ENCODE peak calls at places on chromosomes 12 and 14, in nine cellular contexts. A is psoas muscle, R is HCT116, Q is breast epithelium, D is prostate gland, X is upper lobe of right lung, F is esophagus muscularis mucosa, K is left ventricle myocardium inferior, P is GM23248. W is an unnamed sample. For H3K4me1, the result is how much of the 10 kb centered on the place peaks cover.

GRCh38 chr14:75295061-75295461 is 16.4 kb downstream of the FOS start:
- DNase-seq in F (no peak), K (peak), X (peak), A (peak), P (peak), R (no peak), Q (no peak), D (peak), W (peak)

GRCh38 chr12:99004799-99005474 is 359.8 kb downstream of the APAF1 start:
- DNase-seq in P (no peak), D (no peak), A (no peak), R (no peak), X (no peak), K (no peak), Q (no peak), F (no peak), W (no peak)

GRCh38 chr12:12327802-12328201 is 22.2 kb downstream of the MANSC1 start:
- DNase-seq in D (peak), P (peak), X (no peak), K (no peak), A (no peak), F (no peak), Q (no peak), R (peak), W (peak)

GRCh38 chr12:3962661-3963483 is 89.7 kb upstream of the PARP11 start:
- DNase-seq in K (no peak), Q (no peak), R (no peak), A (no peak), X (peak), F (no peak), P (no peak), D (no peak), W (no peak)

GRCh38 chr14:88168498-88169165 is 154.4 kb downstream of the KCNK10 start:
- DNase-seq in Q (no peak), R (no peak), K (no peak), P (peak), A (no peak), D (no peak), F (no peak), X (no peak), W (peak)

GRCh38 chr14:43145361-43145760 is 1361.7 kb downstream of the FSCB start:
- DNase-seq in D (no peak), K (no peak), R (no peak), Q (no peak), A (no peak), P (peak), F (no peak), X (no peak), W (no peak)

GRCh38 chr12:131831021-131831571 is 2.9 kb downstream of the MMP17 start:
- DNase-seq in X (no peak), R (no peak), F (no peak), D (no peak), Q (no peak), K (no peak), P (peak), A (no peak), W (peak)

GRCh38 chr12:104930388-104931326 is 27.4 kb downstream of the SLC41A2 start:
- DNase-seq in K (no peak), R (no peak), F (no peak), A (no peak), D (no peak), X (no peak), P (peak), Q (no peak), W (no peak)

GRCh38 chr12:46472893-46473633 is 100.5 kb upstream of the SLC38A2 start:
- DNase-seq in R (no peak), X (no peak), D (no peak), P (no peak), F (no peak), K (no peak), A (no peak), Q (no peak), W (peak)

GRCh38 chr12:94220804-94221203 is 72.4 kb downstream of the PLXNC1 start:
- DNase-seq in K (no peak), R (no peak), F (peak), D (no peak), P (no peak), A (no peak), X (no peak), Q (no peak), W (no peak)

GRCh38 chr14:36254020-36254614 is 66.3 kb downstream of the MBIP start:
- DNase-seq in D (no peak), K (no peak), F (no peak), Q (no peak), X (no peak), R (no peak), A (no peak), P (peak), W (no peak)

GRCh38 chr14:75277796-75278421 is 719 bp upstream of the FOS start:
- DNase-seq in K (no peak), A (no peak), F (no peak), D (no peak), P (no peak), R (no peak), Q (no peak), X (no peak), W (no peak)

GRCh38 chr14:102696332-102696731 is 80.9 kb upstream of the TRAF3 start:
- DNase-seq in K (no peak), P (no peak), Q (no peak), R (no peak), D (no peak), A (no peak), F (no peak), X (no peak), W (no peak)

GRCh38 chr12:118359541-118359915 is 13.2 kb downstream of the TAOK3 start:
- DNase-seq in R (no peak), X (no peak), P (no peak), D (no peak), A (no peak), K (no peak), F (no peak), Q (no peak), W (no peak)

GRCh38 chr12:51098611-51099010 is 15.2 kb upstream of the CSRNP2 start:
- DNase-seq in K (no peak), P (peak), X (no peak), A (no peak), D (no peak), F (no peak), R (no peak), Q (no peak), W (no peak)

GRCh38 chr12:121751034-121751433 is 38.5 kb downstream of the TMEM120B start:
- DNase-seq in X (no peak), R (no peak), F (no peak), K (no peak), Q (no peak), A (no peak), D (no peak), P (no peak), W (no peak)

GRCh38 chr14:21454843-21455550 is 926 bp downstream of the CHD8 start:
- DNase-seq in D (no peak), Q (no peak), F (no peak), R (no peak), K (no peak), P (peak), A (no peak), X (no peak), W (no peak)

GRCh38 chr12:31035226-31035625 is 38.4 kb upstream of the DDX11 start:
- DNase-seq in F (peak), D (no peak), P (peak), R (no peak), Q (no peak), A (no peak), X (no peak), K (no peak), W (no peak)

GRCh38 chr14:80202888-80203562 is 8.3 kb downstream of the DIO2 start:
- DNase-seq in X (no peak), A (no peak), R (no peak), D (no peak), K (no peak), Q (no peak), F (no peak), P (no peak), W (peak)

GRCh38 chr12:2647186-2647585 is 147.6 kb upstream of the FKBP4 start:
- DNase-seq in F (no peak), R (no peak), X (peak), Q (no peak), K (no peak), D (no peak), P (no peak), A (no peak), W (no peak)

GRCh38 chr14:75995372-75996041 is 9.9 kb downstream of the IFT43 start:
- DNase-seq in K (peak), R (no peak), F (no peak), D (no peak), Q (no peak), A (peak), P (peak), X (peak), W (no peak)

GRCh38 chr12:63228853-63229252 is 77.9 kb upstream of the AVPR1A start:
- DNase-seq in R (no peak), A (no peak), D (no peak), P (no peak), K (no peak), X (no peak), F (no peak), Q (no peak), W (no peak)

GRCh38 chr12:104697186-104697585 is 240.4 kb downstream of the CHST11 start:
- DNase-seq in A (no peak), D (no peak), X (no peak), F (no peak), K (no peak), P (peak), R (no peak), Q (no peak), W (no peak)

GRCh38 chr12:55619352-55620138 is 17.1 kb upstream of the OR10P1 start:
- DNase-seq in F (no peak), P (peak), D (peak), X (no peak), Q (no peak), K (no peak), A (no peak), R (peak), W (peak)

GRCh38 chr12:82527165-82527780 is 159.4 kb upstream of the TMTC2 start:
- DNase-seq in K (no peak), P (peak), X (no peak), A (no peak), F (no peak), Q (no peak), D (peak), R (peak), W (peak)

GRCh38 chr12:82817368-82817767 is 130.7 kb downstream of the TMTC2 start:
- DNase-seq in P (peak), K (no peak), D (no peak), R (no peak), A (no peak), Q (no peak), X (no peak), F (no peak), W (no peak)

GRCh38 chr12:19575307-19576243 is 136.3 kb downstream of the AEBP2 start:
- DNase-seq in A (peak), K (peak), D (peak), F (no peak), P (peak), Q (no peak), R (peak), X (no peak), W (peak)

GRCh38 chr14:106087855-106088254 is 561.5 kb downstream of the TMEM121 start:
- DNase-seq in P (no peak), K (no peak), D (no peak), R (no peak), X (no peak), F (no peak), A (no peak), Q (no peak), W (no peak)

GRCh38 chr12:108318472-108319275 is 20.4 kb downstream of the CMKLR1 start:
- DNase-seq in A (no peak), P (no peak), K (no peak), X (no peak), Q (no peak), R (no peak), D (no peak), F (no peak), W (no peak)
- H3K4me3 ChIP-seq in A (no peak), P (no peak), K (no peak), X (no peak), Q (no peak), R (no peak), D (no peak), F (no peak), W (no peak)

DNA sequence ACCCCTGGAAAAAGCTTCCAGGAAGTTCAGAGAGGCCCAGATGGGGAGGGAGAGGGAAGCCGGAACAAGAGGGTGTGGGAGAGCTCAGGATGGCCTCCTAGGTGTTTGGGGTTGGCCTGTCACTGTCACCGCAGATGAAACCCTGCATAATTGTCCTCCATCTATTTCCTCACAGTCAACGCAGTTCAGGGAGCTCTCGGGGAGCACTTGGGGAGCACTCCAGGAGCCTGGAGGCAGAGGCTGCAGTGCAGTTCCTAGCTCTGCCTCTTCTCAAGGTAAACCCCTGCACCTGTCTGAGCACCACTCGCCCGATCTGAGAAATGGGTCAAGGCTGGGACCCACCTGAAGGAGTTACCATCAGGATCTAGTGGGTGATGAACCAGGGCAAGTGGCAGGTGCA is 194.6 kb upstream of the LHX5 start:
- DNase-seq in D (no peak), Q (no peak), F (no peak), A (no peak), X (no peak), K (no peak), R (no peak), P (no peak), W (no peak)
- H3K4me1 ChIP-seq in D (under half), Q (under half), F (under half), A (under half), X (under half), K (under half), R (under half), P (under half), W (under half)

GRCh38 chr12:110694330-110694891 is 5.5 kb upstream of the HVCN1 start:
- DNase-seq in X (peak), P (no peak), D (no peak), F (no peak), K (peak), A (peak), R (no peak), Q (no peak), W (peak)
- H3K4me3 ChIP-seq in X (no peak), P (no peak), D (no peak), F (no peak), K (no peak), A (no peak), R (no peak), Q (no peak), W (no peak)

GRCh38 chr12:124917135-124917840 is 2.8 kb upstream of the UBC start:
- DNase-seq in F (peak), A (peak), K (peak), D (peak), X (peak), Q (peak), P (peak), R (peak), W (peak)

GRCh38 chr12:124920353-124920935 is 6.0 kb upstream of the UBC start:
- DNase-seq in D (no peak), Q (no peak), K (no peak), R (no peak), X (no peak), F (no peak), A (no peak), P (no peak), W (no peak)

GRCh38 chr12:124921200-124922008 is 7.0 kb upstream of the UBC start:
- DNase-seq in F (no peak), X (no peak), R (no peak), P (peak), A (peak), D (peak), K (peak), Q (peak), W (peak)

GRCh38 chr12:124917841-124918621 is 3.6 kb upstream of the UBC start:
- DNase-seq in R (no peak), K (no peak), Q (no peak), P (peak), F (no peak), D (peak), X (no peak), A (no peak), W (no peak)

DNA sequence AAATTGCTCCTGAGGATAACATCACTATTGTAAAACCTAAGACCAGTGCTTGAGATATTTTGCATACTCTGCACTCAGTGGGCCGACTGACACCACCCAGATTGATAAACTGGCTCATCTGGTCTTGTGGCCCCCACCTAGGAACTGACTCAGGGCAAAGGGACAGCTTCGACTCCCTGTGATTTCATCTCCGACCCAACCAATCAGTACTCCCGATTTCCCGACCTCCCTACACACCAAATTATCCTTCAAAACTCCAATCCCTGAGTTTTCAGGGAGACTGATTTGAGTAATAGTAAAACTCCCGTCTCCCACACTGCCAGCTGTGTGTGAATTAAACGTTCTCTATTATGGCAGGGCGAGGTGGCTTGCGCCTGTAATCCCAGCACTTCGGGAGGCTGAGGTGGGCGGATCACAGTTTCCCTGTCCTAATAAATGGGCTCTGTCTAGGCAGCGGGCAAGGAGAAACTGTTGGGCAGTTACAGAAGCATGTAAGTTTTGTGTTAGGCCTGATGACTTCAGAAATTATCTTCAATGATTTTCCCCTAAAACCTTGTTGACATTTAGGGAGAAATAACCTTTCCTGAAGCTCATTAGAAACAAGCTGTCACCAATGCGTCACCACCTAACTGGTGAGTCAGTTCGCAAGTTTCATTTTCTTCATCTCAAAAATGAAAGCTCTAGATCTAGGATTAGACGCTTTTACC is 5.3 kb upstream of the UBC start:
- DNase-seq in A (no peak), P (peak), D (no peak), K (no peak), X (no peak), F (no peak), Q (no peak), R (no peak), W (no peak)
- H3K4me1 ChIP-seq in A (under half), P (half or more), D (under half), K (half or more), X (half or more), F (half or more), Q (under half), R (half or more), W (under half)

DNA sequence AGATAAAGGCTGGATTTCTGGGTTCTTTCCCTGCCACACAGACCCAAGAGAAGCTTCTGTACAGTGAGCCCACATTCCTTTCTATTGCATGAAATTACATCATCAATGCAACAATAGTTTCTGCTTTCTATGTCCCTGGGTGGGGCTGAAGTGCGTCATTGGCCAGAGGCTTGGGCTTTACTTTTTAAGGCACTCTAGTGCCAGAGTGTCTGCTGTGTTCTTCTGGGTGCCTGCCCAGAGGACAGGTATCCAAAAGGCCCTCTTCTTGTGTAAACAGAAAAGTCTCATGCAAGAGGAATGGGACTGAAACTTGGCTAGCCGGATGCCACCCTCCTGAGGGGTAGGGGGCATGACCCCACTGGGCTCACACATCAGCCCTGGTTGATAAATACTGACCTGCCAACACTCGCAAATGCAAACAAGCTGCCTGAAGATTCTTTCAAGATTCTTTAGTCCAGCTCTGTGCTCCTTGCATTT is 5.9 kb downstream of the KRT86 start:
- DNase-seq in P (peak), X (peak), F (peak), R (peak), D (peak), Q (peak), K (no peak), A (peak), W (no peak)
- H3K4me3 ChIP-seq in P (peak), X (no peak), F (no peak), R (peak), D (no peak), Q (no peak), K (no peak), A (no peak), W (no peak)

DNA sequence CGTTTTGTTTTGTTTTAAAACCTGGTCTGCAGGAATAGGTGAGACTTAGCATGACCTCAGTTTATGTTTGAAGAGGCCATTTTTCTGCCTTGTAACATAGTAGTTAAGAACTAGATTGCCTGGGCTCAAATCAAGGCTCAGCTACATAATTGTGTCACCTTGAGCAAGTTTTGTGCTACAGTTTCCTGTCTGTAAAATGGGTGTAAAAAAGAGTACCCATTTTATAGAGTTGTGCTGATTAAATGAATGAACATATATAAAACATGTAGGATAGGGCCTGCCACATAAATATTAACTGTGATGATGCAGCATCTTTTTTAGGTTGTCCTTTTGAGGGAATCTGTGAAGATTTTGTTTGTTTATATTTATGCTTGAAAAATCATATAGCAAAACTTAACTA is 7.2 kb downstream of the WNK1 start:
- DNase-seq in K (no peak), X (no peak), F (no peak), A (no peak), P (no peak), D (no peak), R (no peak), Q (no peak), W (no peak)
- H3K4me1 ChIP-seq in K (half or more), X (under half), F (under half), A (half or more), P (under half), D (under half), R (under half), Q (under half), W (under half)

GRCh38 chr12:86723326-86723725 is 467.1 kb upstream of the MGAT4C start:
- DNase-seq in K (no peak), D (no peak), A (no peak), X (no peak), Q (no peak), F (no peak), R (no peak), P (no peak), W (peak)

GRCh38 chr12:86729798-86730197 is 473.6 kb upstream of the MGAT4C start:
- DNase-seq in X (no peak), A (no peak), P (no peak), D (no peak), Q (no peak), R (no peak), F (no peak), K (no peak), W (no peak)

GRCh38 chr12:86724716-86725115 is 468.5 kb upstream of the MGAT4C start:
- DNase-seq in A (no peak), D (no peak), F (no peak), X (no peak), Q (no peak), R (no peak), K (no peak), P (peak), W (no peak)

GRCh38 chr12:86730233-86730632 is 474.0 kb upstream of the MGAT4C start:
- DNase-seq in Q (no peak), A (no peak), X (no peak), D (no peak), R (no peak), K (no peak), F (no peak), P (no peak), W (no peak)

GRCh38 chr12:86727151-86727550 is 471.0 kb upstream of the MGAT4C start:
- DNase-seq in D (no peak), A (no peak), R (no peak), P (peak), X (no peak), F (no peak), Q (no peak), K (no peak), W (no peak)
- H3K4me3 ChIP-seq in D (no peak), A (no peak), R (no peak), P (no peak), X (no peak), F (no peak), Q (no peak), K (no peak), W (no peak)

GRCh38 chr12:38850463-38850862 is 54.9 kb downstream of the CPNE8 start:
- DNase-seq in R (no peak), D (no peak), P (peak), K (no peak), A (no peak), F (no peak), Q (no peak), X (no peak), W (no peak)
- H3K4me1 ChIP-seq in R (under half), D (under half), P (under half), K (under half), A (under half), F (under half), Q (under half), X (under half), W (under half)